ENCODE peak calls at places on chromosomes 12 and 14, in eight cellular contexts. One of them, this sample, is unnamed.

GRCh38 chr12:121957831-121958515 is 39.6 kb downstream of the CFAP251 start:
- DNase-seq in pancreas: no peak
- DNase-seq in NCI-H1436: no peak
- DNase-seq in astrocyte: no peak
- DNase-seq in NCI-H524: peak
- DNase-seq in HepG2: no peak
- DNase-seq in nephron progenitor cell: no peak
- DNase-seq in GM04503: no peak
- DNase-seq in this sample: no peak

GRCh38 chr12:48894271-48894670 is 28.6 kb upstream of the RND1 start:
- DNase-seq in pancreas: no peak
- DNase-seq in NCI-H1436: no peak
- DNase-seq in astrocyte: no peak
- DNase-seq in NCI-H524: no peak
- DNase-seq in HepG2: no peak
- DNase-seq in nephron progenitor cell: no peak
- DNase-seq in GM04503: no peak
- DNase-seq in this sample: no peak

GRCh38 chr12:99131761-99132199 is 486.7 kb downstream of the APAF1 start:
- DNase-seq in pancreas: peak
- DNase-seq in NCI-H1436: no peak
- DNase-seq in astrocyte: peak
- DNase-seq in NCI-H524: peak
- DNase-seq in HepG2: no peak
- DNase-seq in nephron progenitor cell: peak
- DNase-seq in GM04503: no peak
- DNase-seq in this sample: peak

GRCh38 chr12:117854339-117855012 is 114.3 kb downstream of the KSR2 start:
- DNase-seq in pancreas: no peak
- DNase-seq in NCI-H1436: peak
- DNase-seq in astrocyte: peak
- DNase-seq in NCI-H524: peak
- DNase-seq in HepG2: peak
- DNase-seq in nephron progenitor cell: peak
- DNase-seq in GM04503: no peak
- DNase-seq in this sample: no peak

GRCh38 chr12:6752931-6753771 is at the start of gene MLF2:
- DNase-seq in pancreas: peak
- DNase-seq in NCI-H1436: peak
- DNase-seq in astrocyte: peak
- DNase-seq in NCI-H524: peak
- DNase-seq in HepG2: peak
- DNase-seq in nephron progenitor cell: peak
- DNase-seq in GM04503: peak
- DNase-seq in this sample: peak

GRCh38 chr12:6469609-6470374 is 685 bp downstream of the VAMP1 start:
- DNase-seq in pancreas: no peak
- DNase-seq in NCI-H1436: no peak
- DNase-seq in astrocyte: no peak
- DNase-seq in NCI-H524: peak
- DNase-seq in HepG2: no peak
- DNase-seq in nephron progenitor cell: no peak
- DNase-seq in GM04503: no peak
- DNase-seq in this sample: no peak

GRCh38 chr14:45085004-45085403 is 1.1 kb downstream of the PRPF39 start:
- DNase-seq in pancreas: no peak
- DNase-seq in NCI-H1436: no peak
- DNase-seq in astrocyte: peak
- DNase-seq in NCI-H524: peak
- DNase-seq in HepG2: peak
- DNase-seq in nephron progenitor cell: no peak
- DNase-seq in GM04503: peak
- DNase-seq in this sample: no peak

GRCh38 chr12:124464062-124464461 is 103.3 kb downstream of the NCOR2 start:
- DNase-seq in pancreas: peak
- DNase-seq in NCI-H1436: no peak
- DNase-seq in astrocyte: no peak
- DNase-seq in NCI-H524: peak
- DNase-seq in HepG2: no peak
- DNase-seq in nephron progenitor cell: no peak
- DNase-seq in GM04503: no peak
- DNase-seq in this sample: no peak

GRCh38 chr12:64030155-64030554 is 185.7 kb downstream of the SRGAP1 start:
- DNase-seq in pancreas: no peak
- DNase-seq in NCI-H1436: no peak
- DNase-seq in astrocyte: no peak
- DNase-seq in NCI-H524: no peak
- DNase-seq in HepG2: no peak
- DNase-seq in nephron progenitor cell: no peak
- DNase-seq in GM04503: no peak
- DNase-seq in this sample: no peak

GRCh38 chr14:36524874-36525745 is 5.1 kb upstream of the NKX2-1 start:
- DNase-seq in pancreas: no peak
- DNase-seq in NCI-H1436: no peak
- DNase-seq in astrocyte: no peak
- DNase-seq in NCI-H524: peak
- DNase-seq in HepG2: peak
- DNase-seq in nephron progenitor cell: peak
- DNase-seq in GM04503: no peak
- DNase-seq in this sample: no peak

GRCh38 chr12:88628856-88629509 is 48.7 kb upstream of the KITLG start:
- DNase-seq in pancreas: no peak
- DNase-seq in NCI-H1436: no peak
- DNase-seq in astrocyte: no peak
- DNase-seq in NCI-H524: peak
- DNase-seq in HepG2: no peak
- DNase-seq in nephron progenitor cell: no peak
- DNase-seq in GM04503: no peak
- DNase-seq in this sample: no peak

This sample was measured in non-pigmented ciliary epithelial cell.